ENCODE peak calls at places on chromosomes 7 and 10, in seven cellular contexts. One of them, this sample, is unnamed.

GRCh38 chr10:127492607-127493250 is 56.4 kb upstream of the NPS start:
- DNase-seq in uterus: no peak
- DNase-seq in activated CD4-positive, alpha-beta T cell treated with anti-CD3 and anti-CD28 coated beads for 1 hour: no peak
- DNase-seq in head of caudate nucleus: no peak
- DNase-seq in astrocyte of the spinal cord: no peak
- DNase-seq in germinal center: no peak
- DNase-seq in left ventricle myocardium inferior: no peak
- DNase-seq in this sample: no peak

GRCh38 chr7:34143397-34143796 is 238.1 kb downstream of the BMPER start:
- DNase-seq in astrocyte of the spinal cord: no peak
- DNase-seq in uterus: no peak
- DNase-seq in head of caudate nucleus: no peak
- DNase-seq in activated CD4-positive, alpha-beta T cell treated with anti-CD3 and anti-CD28 coated beads for 1 hour: no peak
- DNase-seq in germinal center: no peak
- DNase-seq in left ventricle myocardium inferior: no peak
- DNase-seq in this sample: no peak

GRCh38 chr7:96479015-96479645 is 157.2 kb upstream of the SLC25A13 start:
- DNase-seq in uterus: no peak
- DNase-seq in germinal center: no peak
- DNase-seq in left ventricle myocardium inferior: no peak
- DNase-seq in head of caudate nucleus: no peak
- DNase-seq in astrocyte of the spinal cord: no peak
- DNase-seq in activated CD4-positive, alpha-beta T cell treated with anti-CD3 and anti-CD28 coated beads for 1 hour: no peak
- DNase-seq in this sample: no peak

GRCh38 chr7:26688936-26689506 is 175.4 kb downstream of the SKAP2 start:
- DNase-seq in germinal center: peak; percentile 10
- DNase-seq in head of caudate nucleus: no peak
- DNase-seq in astrocyte of the spinal cord: no peak
- DNase-seq in uterus: no peak
- DNase-seq in activated CD4-positive, alpha-beta T cell treated with anti-CD3 and anti-CD28 coated beads for 1 hour: no peak
- DNase-seq in left ventricle myocardium inferior: no peak
- DNase-seq in this sample: no peak

GRCh38 chr7:41222704-41223103 is 480.2 kb downstream of the INHBA start:
- DNase-seq in head of caudate nucleus: no peak
- DNase-seq in left ventricle myocardium inferior: no peak
- DNase-seq in activated CD4-positive, alpha-beta T cell treated with anti-CD3 and anti-CD28 coated beads for 1 hour: no peak
- DNase-seq in astrocyte of the spinal cord: peak; percentile 69
- DNase-seq in uterus: no peak
- DNase-seq in germinal center: no peak
- DNase-seq in this sample: no peak

GRCh38 chr7:108660465-108660864 is 90.8 kb downstream of the DNAJB9 start:
- DNase-seq in left ventricle myocardium inferior: no peak
- DNase-seq in uterus: no peak
- DNase-seq in astrocyte of the spinal cord: peak; percentile 10
- DNase-seq in head of caudate nucleus: no peak
- DNase-seq in activated CD4-positive, alpha-beta T cell treated with anti-CD3 and anti-CD28 coated beads for 1 hour: no peak
- DNase-seq in germinal center: no peak
- DNase-seq in this sample: no peak

GRCh38 chr7:100942038-100942774 is 7.1 kb upstream of the MUC3A start:
- DNase-seq in head of caudate nucleus: no peak
- DNase-seq in left ventricle myocardium inferior: no peak
- DNase-seq in activated CD4-positive, alpha-beta T cell treated with anti-CD3 and anti-CD28 coated beads for 1 hour: no peak
- DNase-seq in uterus: no peak
- DNase-seq in astrocyte of the spinal cord: no peak
- DNase-seq in germinal center: no peak
- DNase-seq in this sample: no peak

GRCh38 chr7:82566752-82567151 is 123.2 kb upstream of the CACNA2D1 start:
- DNase-seq in left ventricle myocardium inferior: peak; percentile 33
- DNase-seq in activated CD4-positive, alpha-beta T cell treated with anti-CD3 and anti-CD28 coated beads for 1 hour: no peak
- DNase-seq in astrocyte of the spinal cord: no peak
- DNase-seq in head of caudate nucleus: no peak
- DNase-seq in uterus: no peak
- DNase-seq in germinal center: no peak
- DNase-seq in this sample: peak; percentile 64

GRCh38 chr7:18760046-18760445 is 264.5 kb downstream of the HDAC9 start:
- DNase-seq in activated CD4-positive, alpha-beta T cell treated with anti-CD3 and anti-CD28 coated beads for 1 hour: no peak
- DNase-seq in left ventricle myocardium inferior: no peak
- DNase-seq in germinal center: no peak
- DNase-seq in uterus: no peak
- DNase-seq in astrocyte of the spinal cord: no peak
- DNase-seq in head of caudate nucleus: no peak
- DNase-seq in this sample: no peak

GRCh38 chr10:109475704-109476103 is 447.6 kb downstream of the XPNPEP1 start:
- DNase-seq in uterus: no peak
- DNase-seq in activated CD4-positive, alpha-beta T cell treated with anti-CD3 and anti-CD28 coated beads for 1 hour: no peak
- DNase-seq in left ventricle myocardium inferior: no peak
- DNase-seq in germinal center: no peak
- DNase-seq in astrocyte of the spinal cord: no peak
- DNase-seq in head of caudate nucleus: no peak
- DNase-seq in this sample: no peak

GRCh38 chr10:130652544-130652943 is 516.4 kb downstream of the GLRX3 start:
- DNase-seq in left ventricle myocardium inferior: no peak
- DNase-seq in astrocyte of the spinal cord: no peak
- DNase-seq in uterus: no peak
- DNase-seq in germinal center: no peak
- DNase-seq in head of caudate nucleus: no peak
- DNase-seq in activated CD4-positive, alpha-beta T cell treated with anti-CD3 and anti-CD28 coated beads for 1 hour: no peak
- DNase-seq in this sample: no peak

GRCh38 chr7:44906980-44907379 is 21.6 kb upstream of the PURB start:
- DNase-seq in head of caudate nucleus: no peak
- DNase-seq in germinal center: no peak
- DNase-seq in activated CD4-positive, alpha-beta T cell treated with anti-CD3 and anti-CD28 coated beads for 1 hour: no peak
- DNase-seq in uterus: no peak
- DNase-seq in left ventricle myocardium inferior: no peak
- DNase-seq in astrocyte of the spinal cord: no peak
- DNase-seq in this sample: no peak

GRCh38 chr7:80722596-80723141 is 84.2 kb downstream of the CD36 start:
- DNase-seq in left ventricle myocardium inferior: peak; percentile 20
- DNase-seq in head of caudate nucleus: no peak
- DNase-seq in astrocyte of the spinal cord: peak; percentile 99
- DNase-seq in uterus: peak; percentile 67
- DNase-seq in activated CD4-positive, alpha-beta T cell treated with anti-CD3 and anti-CD28 coated beads for 1 hour: no peak
- DNase-seq in germinal center: no peak
- DNase-seq in this sample: peak; percentile 64

GRCh38 chr10:83333566-83333965 is 805.7 kb upstream of the GHITM start:
- DNase-seq in uterus: no peak
- DNase-seq in head of caudate nucleus: no peak
- DNase-seq in activated CD4-positive, alpha-beta T cell treated with anti-CD3 and anti-CD28 coated beads for 1 hour: no peak
- DNase-seq in germinal center: no peak
- DNase-seq in left ventricle myocardium inferior: no peak
- DNase-seq in astrocyte of the spinal cord: no peak
- DNase-seq in this sample: no peak

GRCh38 chr7:37208528-37208927 is 240.1 kb downstream of the ELMO1 start:
- DNase-seq in head of caudate nucleus: peak; percentile 78
- DNase-seq in germinal center: peak; percentile 21
- DNase-seq in uterus: peak; percentile 82
- DNase-seq in astrocyte of the spinal cord: peak; percentile 4
- DNase-seq in left ventricle myocardium inferior: peak; percentile 44
- DNase-seq in activated CD4-positive, alpha-beta T cell treated with anti-CD3 and anti-CD28 coated beads for 1 hour: no peak
- DNase-seq in this sample: no peak

GRCh38 chr7:76051840-76052239 is 3.9 kb downstream of the MDH2 start:
- DNase-seq in activated CD4-positive, alpha-beta T cell treated with anti-CD3 and anti-CD28 coated beads for 1 hour: no peak
- DNase-seq in head of caudate nucleus: no peak
- DNase-seq in germinal center: no peak
- DNase-seq in astrocyte of the spinal cord: no peak
- DNase-seq in uterus: no peak
- DNase-seq in left ventricle myocardium inferior: no peak
- DNase-seq in this sample: no peak

GRCh38 chr10:43461950-43462349 is 25.0 kb downstream of the ZNF487 start:
- DNase-seq in uterus: peak; percentile 35
- DNase-seq in astrocyte of the spinal cord: peak; percentile 86
- DNase-seq in left ventricle myocardium inferior: no peak
- DNase-seq in activated CD4-positive, alpha-beta T cell treated with anti-CD3 and anti-CD28 coated beads for 1 hour: no peak
- DNase-seq in head of caudate nucleus: no peak
- DNase-seq in germinal center: peak; percentile 57
- DNase-seq in this sample: no peak

GRCh38 chr7:37362802-37363201 is 85.9 kb downstream of the ELMO1 start:
- DNase-seq in head of caudate nucleus: no peak
- DNase-seq in astrocyte of the spinal cord: no peak
- DNase-seq in uterus: no peak
- DNase-seq in left ventricle myocardium inferior: no peak
- DNase-seq in germinal center: no peak
- DNase-seq in activated CD4-positive, alpha-beta T cell treated with anti-CD3 and anti-CD28 coated beads for 1 hour: no peak
- DNase-seq in this sample: no peak

GRCh38 chr7:41993173-41993867 is 243.7 kb downstream of the GLI3 start:
- DNase-seq in uterus: peak; percentile 42
- DNase-seq in activated CD4-positive, alpha-beta T cell treated with anti-CD3 and anti-CD28 coated beads for 1 hour: no peak
- DNase-seq in astrocyte of the spinal cord: peak; percentile 57
- DNase-seq in germinal center: no peak
- DNase-seq in left ventricle myocardium inferior: no peak
- DNase-seq in head of caudate nucleus: no peak
- DNase-seq in this sample: no peak

GRCh38 chr7:10128748-10129147 is 844.9 kb upstream of the PHF14 start:
- DNase-seq in head of caudate nucleus: peak; percentile 73
- DNase-seq in uterus: no peak
- DNase-seq in astrocyte of the spinal cord: peak; percentile 1
- DNase-seq in left ventricle myocardium inferior: no peak
- DNase-seq in germinal center: no peak
- DNase-seq in activated CD4-positive, alpha-beta T cell treated with anti-CD3 and anti-CD28 coated beads for 1 hour: no peak
- DNase-seq in this sample: no peak

GRCh38 chr7:128141683-128142195 is 99.3 kb upstream of the LEP start:
- DNase-seq in astrocyte of the spinal cord: no peak
- DNase-seq in activated CD4-positive, alpha-beta T cell treated with anti-CD3 and anti-CD28 coated beads for 1 hour: no peak
- DNase-seq in head of caudate nucleus: no peak
- DNase-seq in left ventricle myocardium inferior: no peak
- DNase-seq in germinal center: no peak
- DNase-seq in uterus: no peak
- DNase-seq in this sample: no peak

GRCh38 chr10:21002097-21002878 is 105.2 kb upstream of the NEBL start:
- DNase-seq in germinal center: no peak
- DNase-seq in head of caudate nucleus: no peak
- DNase-seq in activated CD4-positive, alpha-beta T cell treated with anti-CD3 and anti-CD28 coated beads for 1 hour: no peak
- DNase-seq in astrocyte of the spinal cord: peak; percentile 91
- DNase-seq in uterus: no peak
- DNase-seq in left ventricle myocardium inferior: no peak
- DNase-seq in this sample: no peak

GRCh38 chr7:44277851-44278250 is 47.5 kb downstream of the CAMK2B start:
- DNase-seq in activated CD4-positive, alpha-beta T cell treated with anti-CD3 and anti-CD28 coated beads for 1 hour: no peak
- DNase-seq in head of caudate nucleus: peak; percentile 12
- DNase-seq in uterus: no peak
- DNase-seq in left ventricle myocardium inferior: peak; percentile 83
- DNase-seq in germinal center: no peak
- DNase-seq in astrocyte of the spinal cord: no peak
- DNase-seq in this sample: peak; percentile 34

GRCh38 chr10:124636271-124636993 is 107.7 kb downstream of the FAM53B start:
- DNase-seq in activated CD4-positive, alpha-beta T cell treated with anti-CD3 and anti-CD28 coated beads for 1 hour: no peak
- DNase-seq in head of caudate nucleus: no peak
- DNase-seq in uterus: no peak
- DNase-seq in left ventricle myocardium inferior: no peak
- DNase-seq in germinal center: no peak
- DNase-seq in astrocyte of the spinal cord: no peak
- DNase-seq in this sample: no peak

GRCh38 chr10:16521311-16522016 is at the start of gene C1QL3:
- DNase-seq in astrocyte of the spinal cord: peak; percentile 18
- DNase-seq in uterus: no peak
- DNase-seq in left ventricle myocardium inferior: no peak
- DNase-seq in activated CD4-positive, alpha-beta T cell treated with anti-CD3 and anti-CD28 coated beads for 1 hour: no peak
- DNase-seq in head of caudate nucleus: no peak
- DNase-seq in germinal center: peak; percentile 28
- DNase-seq in this sample: no peak

GRCh38 chr10:110358869-110359629 is 54.3 kb upstream of the SMNDC1 start:
- DNase-seq in germinal center: peak; percentile 57
- DNase-seq in astrocyte of the spinal cord: peak; percentile 35
- DNase-seq in uterus: no peak
- DNase-seq in activated CD4-positive, alpha-beta T cell treated with anti-CD3 and anti-CD28 coated beads for 1 hour: no peak
- DNase-seq in head of caudate nucleus: no peak
- DNase-seq in left ventricle myocardium inferior: peak; percentile 27
- DNase-seq in this sample: no peak

GRCh38 chr7:6167587-6168154 is 104.8 kb downstream of the CYTH3 start:
- DNase-seq in head of caudate nucleus: no peak
- DNase-seq in left ventricle myocardium inferior: no peak
- DNase-seq in uterus: no peak
- DNase-seq in astrocyte of the spinal cord: no peak
- DNase-seq in germinal center: no peak
- DNase-seq in activated CD4-positive, alpha-beta T cell treated with anti-CD3 and anti-CD28 coated beads for 1 hour: no peak
- DNase-seq in this sample: peak; percentile 59

GRCh38 chr10:36574212-36574611 is 551.2 kb upstream of the ANKRD30A start:
- DNase-seq in germinal center: no peak
- DNase-seq in left ventricle myocardium inferior: no peak
- DNase-seq in uterus: no peak
- DNase-seq in astrocyte of the spinal cord: peak; percentile 58
- DNase-seq in head of caudate nucleus: no peak
- DNase-seq in activated CD4-positive, alpha-beta T cell treated with anti-CD3 and anti-CD28 coated beads for 1 hour: no peak
- DNase-seq in this sample: no peak

GRCh38 chr7:82605247-82605864 is 161.8 kb upstream of the CACNA2D1 start:
- DNase-seq in left ventricle myocardium inferior: no peak
- DNase-seq in head of caudate nucleus: peak; percentile 40
- DNase-seq in uterus: no peak
- DNase-seq in germinal center: no peak
- DNase-seq in activated CD4-positive, alpha-beta T cell treated with anti-CD3 and anti-CD28 coated beads for 1 hour: no peak
- DNase-seq in astrocyte of the spinal cord: peak; percentile 58
- DNase-seq in this sample: no peak

GRCh38 chr10:72087969-72088878 is at the start of gene SPOCK2:
- DNase-seq in activated CD4-positive, alpha-beta T cell treated with anti-CD3 and anti-CD28 coated beads for 1 hour: peak; percentile 61
- DNase-seq in head of caudate nucleus: peak; percentile 66
- DNase-seq in left ventricle myocardium inferior: no peak
- DNase-seq in uterus: no peak
- DNase-seq in astrocyte of the spinal cord: peak; percentile 9
- DNase-seq in germinal center: peak; percentile 60
- DNase-seq in this sample: no peak

GRCh38 chr7:115042596-115042995 is 120.7 kb downstream of the MDFIC start:
- DNase-seq in activated CD4-positive, alpha-beta T cell treated with anti-CD3 and anti-CD28 coated beads for 1 hour: no peak
- DNase-seq in germinal center: no peak
- DNase-seq in uterus: no peak
- DNase-seq in left ventricle myocardium inferior: no peak
- DNase-seq in astrocyte of the spinal cord: no peak
- DNase-seq in head of caudate nucleus: no peak
- DNase-seq in this sample: no peak

GRCh38 chr7:78232806-78233205 is 434.2 kb downstream of the PHTF2 start:
- DNase-seq in uterus: no peak
- DNase-seq in left ventricle myocardium inferior: no peak
- DNase-seq in germinal center: no peak
- DNase-seq in head of caudate nucleus: no peak
- DNase-seq in astrocyte of the spinal cord: no peak
- DNase-seq in activated CD4-positive, alpha-beta T cell treated with anti-CD3 and anti-CD28 coated beads for 1 hour: no peak
- DNase-seq in this sample: no peak

GRCh38 chr10:72310241-72310633 is 36.5 kb downstream of the DDIT4 start:
- DNase-seq in germinal center: no peak
- DNase-seq in activated CD4-positive, alpha-beta T cell treated with anti-CD3 and anti-CD28 coated beads for 1 hour: no peak
- DNase-seq in astrocyte of the spinal cord: no peak
- DNase-seq in uterus: no peak
- DNase-seq in left ventricle myocardium inferior: no peak
- DNase-seq in head of caudate nucleus: no peak
- DNase-seq in this sample: no peak

GRCh38 chr7:24926623-24927539 is 53.1 kb downstream of the OSBPL3 start:
- DNase-seq in astrocyte of the spinal cord: peak; percentile 67
- DNase-seq in left ventricle myocardium inferior: no peak
- DNase-seq in germinal center: no peak
- DNase-seq in head of caudate nucleus: no peak
- DNase-seq in activated CD4-positive, alpha-beta T cell treated with anti-CD3 and anti-CD28 coated beads for 1 hour: no peak
- DNase-seq in uterus: no peak
- DNase-seq in this sample: no peak

GRCh38 chr10:1394155-1394912 is 338.1 kb downstream of the WDR37 start:
- DNase-seq in germinal center: no peak
- DNase-seq in activated CD4-positive, alpha-beta T cell treated with anti-CD3 and anti-CD28 coated beads for 1 hour: no peak
- DNase-seq in astrocyte of the spinal cord: no peak
- DNase-seq in left ventricle myocardium inferior: no peak
- DNase-seq in uterus: no peak
- DNase-seq in head of caudate nucleus: no peak
- DNase-seq in this sample: no peak

GRCh38 chr10:16566202-16566805 is 44.6 kb upstream of the C1QL3 start:
- DNase-seq in left ventricle myocardium inferior: no peak
- DNase-seq in astrocyte of the spinal cord: no peak
- DNase-seq in germinal center: no peak
- DNase-seq in uterus: no peak
- DNase-seq in head of caudate nucleus: no peak
- DNase-seq in activated CD4-positive, alpha-beta T cell treated with anti-CD3 and anti-CD28 coated beads for 1 hour: no peak
- DNase-seq in this sample: no peak

GRCh38 chr7:16984346-16984745 is 102.6 kb upstream of the AGR3 start:
- DNase-seq in head of caudate nucleus: no peak
- DNase-seq in activated CD4-positive, alpha-beta T cell treated with anti-CD3 and anti-CD28 coated beads for 1 hour: no peak
- DNase-seq in left ventricle myocardium inferior: no peak
- DNase-seq in uterus: no peak
- DNase-seq in astrocyte of the spinal cord: no peak
- DNase-seq in germinal center: no peak
- DNase-seq in this sample: no peak

GRCh38 chr7:143331179-143331825 is 15.4 kb downstream of the CLCN1 start:
- DNase-seq in germinal center: no peak
- DNase-seq in astrocyte of the spinal cord: peak; percentile 91
- DNase-seq in left ventricle myocardium inferior: no peak
- DNase-seq in head of caudate nucleus: no peak
- DNase-seq in uterus: peak; percentile 76
- DNase-seq in activated CD4-positive, alpha-beta T cell treated with anti-CD3 and anti-CD28 coated beads for 1 hour: no peak
- DNase-seq in this sample: no peak